ENCODE peak calls at places on chromosomes 2 and 18, in five cellular contexts. E is GM20000; H is H7; R is NCI-H1092; O is stimulated activated CD8-positive, alpha-beta memory T cell treated with anti-CD3 and anti-CD28 coated beads, Interleukin-4, amount 100 ng/mL, for 24 hours. W is an unnamed sample.

GRCh38 chr2:25614711-25615110 is 58.7 kb downstream of the DTNB start:
- DNase-seq in H (no peak), E (no peak), O (no peak), R (no peak), W (no peak)

GRCh38 chr2:74349889-74350288 is 6.7 kb upstream of the SLC4A5 start:
- DNase-seq in H (no peak), E (no peak), O (no peak), R (no peak), W (no peak)

GRCh38 chr2:85684380-85684779 is 9.8 kb upstream of the GNLY start:
- DNase-seq in O (no peak), E (no peak), R (no peak), H (no peak), W (no peak)

GRCh38 chr2:134312482-134312881 is 58.6 kb downstream of the MGAT5 start:
- DNase-seq in O (no peak), E (no peak), H (no peak), R (no peak), W (no peak)

GRCh38 chr2:25079050-25079635 is 37.3 kb downstream of the EFR3B start:
- DNase-seq in R (no peak), E (no peak), H (no peak), O (no peak), W (no peak)

GRCh38 chr2:120442923-120443571 is 97.1 kb downstream of the INHBB start:
- DNase-seq in R (no peak), H (peak), E (no peak), O (no peak), W (no peak)

GRCh38 chr2:176613358-176614032 is 344.3 kb downstream of the MTX2 start:
- DNase-seq in O (no peak), R (no peak), H (no peak), E (no peak), W (no peak)

GRCh38 chr2:19574788-19575260 is 216.4 kb upstream of the OSR1 start:
- DNase-seq in O (no peak), H (peak), E (no peak), R (peak), W (no peak)

GRCh38 chr2:177489719-177490301 is 97.2 kb downstream of the AGPS start:
- DNase-seq in E (peak), H (peak), R (peak), O (no peak), W (peak)

GRCh38 chr2:105291981-105292380 is 37.6 kb downstream of the TGFBRAP1 start:
- DNase-seq in E (no peak), R (no peak), O (no peak), H (no peak), W (no peak)

GRCh38 chr2:80378-80777 is 34.1 kb upstream of the FAM110C start:
- DNase-seq in O (no peak), R (no peak), E (no peak), H (peak), W (no peak)

GRCh38 chr2:7191927-7192326 is 274.7 kb downstream of the RNF144A start:
- DNase-seq in H (no peak), R (no peak), E (no peak), O (no peak), W (no peak)

GRCh38 chr2:120499784-120500495 is 154.0 kb downstream of the INHBB start:
- DNase-seq in E (no peak), H (no peak), R (no peak), O (no peak), W (no peak)

GRCh38 chr18:77021075-77021474 is 111.5 kb downstream of the MBP start:
- DNase-seq in E (no peak), O (no peak), R (no peak), H (no peak), W (no peak)

GRCh38 chr2:109188924-109189323 is 59.9 kb downstream of the SH3RF3 start:
- DNase-seq in E (no peak), R (no peak), H (no peak), O (no peak), W (no peak)

GRCh38 chr2:232542715-232543467 is 3.4 kb downstream of the CHRNG start:
- DNase-seq in R (no peak), O (no peak), H (peak), E (no peak), W (no peak)

GRCh38 chr2:127105656-127106456 is 1.1 kb downstream of the BIN1 start:
- DNase-seq in H (peak), R (peak), E (no peak), O (no peak), W (no peak)

GRCh38 chr18:48902856-48903601 is 47.7 kb downstream of the SMAD7 start:
- DNase-seq in E (no peak), H (no peak), R (no peak), O (no peak), W (no peak)

GRCh38 chr2:19675856-19676460 is 225.8 kb downstream of the TTC32 start:
- DNase-seq in O (no peak), H (no peak), R (no peak), E (no peak), W (no peak)

GRCh38 chr2:43315482-43315881 is 89.1 kb upstream of the ZFP36L2 start:
- DNase-seq in H (no peak), R (no peak), E (no peak), O (no peak), W (no peak)

GRCh38 chr2:237859533-237860272 is at the start of gene RAMP1:
- DNase-seq in R (no peak), H (peak), E (peak), O (no peak), W (no peak)

GRCh38 chr2:217902281-217903141 is 100.3 kb downstream of the TNS1 start:
- DNase-seq in O (no peak), R (no peak), H (no peak), E (no peak), W (no peak)

GRCh38 chr2:74507926-74508520 is 528 bp upstream of the PCGF1 start:
- DNase-seq in H (peak), R (no peak), O (no peak), E (peak), W (no peak)

GRCh38 chr2:219308142-219309093 is 783 bp downstream of the PTPRN start:
- DNase-seq in E (peak), R (no peak), H (peak), O (peak), W (no peak)

GRCh38 chr2:240792658-240793312 is 27.2 kb downstream of the KIF1A start:
- DNase-seq in H (no peak), O (no peak), R (no peak), E (no peak), W (no peak)

GRCh38 chr2:224958873-224959272 is 83.4 kb downstream of the DOCK10 start:
- DNase-seq in H (no peak), E (no peak), O (no peak), R (no peak), W (no peak)

GRCh38 chr2:16774091-16774490 is 108.5 kb upstream of the CYRIA start:
- DNase-seq in E (no peak), H (no peak), R (no peak), O (no peak), W (no peak)

GRCh38 chr2:54438271-54438670 is 17.9 kb upstream of the SPTBN1 start:
- DNase-seq in O (no peak), H (no peak), R (no peak), E (no peak), W (no peak)

GRCh38 chr2:23698733-23699391 is 228.1 kb downstream of the ATAD2B start:
- DNase-seq in O (no peak), H (peak), R (no peak), E (no peak), W (no peak)

GRCh38 chr2:1294882-1295281 is 118.4 kb upstream of the TPO start:
- DNase-seq in R (no peak), O (no peak), E (no peak), H (no peak), W (no peak)

GRCh38 chr2:215736653-215737290 is 276.6 kb downstream of the MREG start:
- DNase-seq in E (no peak), O (no peak), H (peak), R (no peak), W (no peak)

GRCh38 chr2:227153307-227153706 is 10.7 kb downstream of the COL4A4 start:
- DNase-seq in E (no peak), O (no peak), H (no peak), R (no peak), W (no peak)

GRCh38 chr2:5164806-5165525 is 527.2 kb upstream of the SOX11 start:
- DNase-seq in H (no peak), O (no peak), R (no peak), E (no peak), W (no peak)

GRCh38 chr2:25276569-25277465 is 64.9 kb downstream of the DNMT3A start:
- DNase-seq in H (peak), O (peak), R (no peak), E (peak), W (no peak)

GRCh38 chr2:158732573-158733429 is 62.3 kb upstream of the DAPL1 start:
- DNase-seq in E (no peak), R (no peak), H (no peak), O (no peak), W (no peak)

GRCh38 chr2:187826023-187826422 is 271.8 kb upstream of the TFPI start:
- DNase-seq in H (no peak), E (no peak), O (no peak), R (no peak), W (no peak)

GRCh38 chr2:196459539-196459938 is 180.0 kb upstream of the CCDC150 start:
- DNase-seq in E (no peak), R (no peak), H (no peak), O (no peak), W (no peak)

GRCh38 chr2:205726506-205726905 is 44.2 kb downstream of the NRP2 start:
- DNase-seq in O (no peak), R (no peak), E (no peak), H (no peak), W (no peak)

W was measured in NCI-H2107.